ENCODE peak calls at places on chromosomes 13 and 19, in five cellular contexts. L is GM23338, J is SK-N-SH, K is PC-3, G is HCT116. M is an unnamed sample.

GRCh38 chr19:53671621-53672111 is 39.9 kb downstream of the DPRX start:
- DNase-seq in L (no peak), J (no peak), K (no peak), G (no peak), M (no peak)

GRCh38 chr13:100826441-100826840 is 151.8 kb upstream of the TMTC4 start:
- DNase-seq in L (no peak), J (no peak), K (no peak), G (no peak), M (no peak)

GRCh38 chr19:28864577-28865042 is 348.3 kb downstream of the UQCRFS1 start:
- DNase-seq in L (no peak), J (no peak), K (no peak), G (no peak), M (no peak)

GRCh38 chr19:34220472-34221063 is 33.8 kb upstream of the GARRE1 start:
- DNase-seq in L (peak), J (peak), K (peak), G (peak), M (peak)

GRCh38 chr19:30253581-30253996 is 118.6 kb upstream of the ZNF536 start:
- DNase-seq in L (no peak), J (peak), K (peak), G (no peak), M (peak)

GRCh38 chr13:44854264-44855060 is 134.8 kb downstream of the NUFIP1 start:
- DNase-seq in L (no peak), J (no peak), K (no peak), G (no peak), M (peak)

GRCh38 chr13:21673592-21674270 is 2.9 kb downstream of the FGF9 start:
- DNase-seq in L (peak), J (peak), K (peak), G (no peak), M (peak)

GRCh38 chr13:38980628-38981078 is 10.0 kb downstream of the STOML3 start:
- DNase-seq in L (no peak), J (peak), K (no peak), G (no peak), M (peak)

GRCh38 chr19:2353159-2353894 is 6.7 kb upstream of the TMPRSS9 start:
- DNase-seq in L (no peak), J (no peak), K (no peak), G (no peak), M (no peak)

GRCh38 chr19:35740108-35740422 is 2.2 kb downstream of the IGFLR1 start:
- DNase-seq in L (no peak), J (no peak), K (no peak), G (no peak), M (peak)

GRCh38 chr19:1513492-1514294 is 874 bp upstream of the ADAMTSL5 start:
- DNase-seq in L (peak), J (peak), K (peak), G (peak), M (peak)

GRCh38 chr19:14416743-14417214 is 2.4 kb downstream of the DDX39A start:
- DNase-seq in L (no peak), J (no peak), K (no peak), G (no peak), M (no peak)

GRCh38 chr13:113970810-113971470 is 2.9 kb downstream of the C13orf46 start:
- DNase-seq in L (no peak), J (no peak), K (peak), G (no peak), M (no peak)

GRCh38 chr13:94765814-94766213 is 53.5 kb upstream of the SOX21 start:
- DNase-seq in L (peak), J (no peak), K (no peak), G (no peak), M (no peak)

GRCh38 chr13:94759120-94759728 is 46.9 kb upstream of the SOX21 start:
- DNase-seq in L (no peak), J (no peak), K (peak), G (no peak), M (no peak)

GRCh38 chr13:94761407-94761806 is 49.1 kb upstream of the SOX21 start:
- DNase-seq in L (peak), J (no peak), K (no peak), G (no peak), M (peak)

DNA sequence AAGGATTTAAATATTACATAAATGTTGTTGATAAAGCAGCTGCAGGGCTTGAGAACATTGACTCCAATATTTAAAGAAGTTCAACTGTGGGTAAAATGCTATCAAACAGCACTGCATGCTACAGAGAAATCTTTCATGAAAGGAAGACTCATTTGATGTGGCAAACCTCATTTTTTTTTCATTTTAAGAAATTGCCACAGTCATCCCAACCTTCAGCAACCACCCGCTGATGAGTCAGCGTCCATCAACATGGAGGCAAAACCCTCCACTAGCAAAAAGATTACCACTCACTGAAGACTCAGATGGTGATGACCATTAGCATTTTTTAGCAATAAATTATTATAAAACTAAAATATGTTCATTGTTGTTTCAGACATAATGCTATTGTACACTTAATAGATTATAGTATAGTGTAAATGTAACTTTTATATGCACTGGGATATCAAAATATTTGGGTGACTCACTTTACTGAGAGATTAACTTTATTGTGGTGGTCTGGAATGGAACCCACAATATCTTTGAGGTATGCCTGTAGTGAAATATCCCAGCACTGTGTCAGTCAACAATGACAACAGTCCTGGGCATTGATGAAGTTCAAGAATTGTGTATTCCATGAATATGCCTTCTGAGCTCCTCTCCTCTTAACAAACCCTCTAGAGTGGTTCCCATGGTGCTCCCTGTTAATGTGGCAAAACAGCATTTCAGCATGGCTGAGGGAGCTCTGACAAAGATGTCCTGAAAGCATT is 52.4 kb upstream of the SOX21 start:
- DNase-seq in L (no peak), J (no peak), K (no peak), G (no peak), M (peak)
- TF ChIP-seq EZH2phosphoT487 in L (no peak), J (no peak), K (no peak), G (no peak), M (no peak)

DNA sequence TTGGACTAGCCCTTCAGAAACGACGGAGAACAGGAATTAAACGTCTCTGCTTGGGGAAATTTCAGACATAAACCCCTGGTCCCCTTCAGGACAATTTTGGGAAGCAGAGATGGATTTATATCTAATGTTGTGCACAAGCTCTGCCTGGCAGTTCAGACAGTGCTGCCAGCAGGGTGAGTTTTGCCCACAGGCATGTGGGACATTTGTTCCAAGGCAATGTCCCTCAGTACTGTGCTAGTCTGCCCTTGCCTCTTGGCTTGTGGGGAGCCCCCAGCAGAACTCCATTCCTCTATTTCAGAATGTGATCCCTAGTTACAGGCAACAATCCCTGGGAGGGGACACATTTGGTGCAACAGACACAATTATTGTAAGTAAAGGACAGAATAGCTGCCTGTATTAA is 76.5 kb upstream of the GPR12 start:
- DNase-seq in L (no peak), J (no peak), K (no peak), G (no peak), M (no peak)
- TF ChIP-seq EZH2phosphoT487 in L (no peak), J (no peak), K (no peak), G (no peak), M (no peak)

GRCh38 chr19:16516381-16516780 is 20.2 kb downstream of the C19orf44 start:
- DNase-seq in L (no peak), J (no peak), K (no peak), G (no peak), M (no peak)
- TF ChIP-seq EZH2phosphoT487 in L (no peak), J (no peak), K (no peak), G (no peak), M (no peak)

GRCh38 chr13:112454648-112455334 is 78.6 kb downstream of the SPACA7 start:
- DNase-seq in L (no peak), J (no peak), K (no peak), G (no peak), M (no peak)

GRCh38 chr13:112457081-112457480 is 80.9 kb downstream of the SPACA7 start:
- DNase-seq in L (no peak), J (no peak), K (no peak), G (no peak), M (no peak)

GRCh38 chr13:112456138-112457056 is 80.2 kb downstream of the SPACA7 start:
- DNase-seq in L (no peak), J (no peak), K (no peak), G (no peak), M (no peak)

GRCh38 chr13:112453874-112454647 is 77.9 kb downstream of the SPACA7 start:
- DNase-seq in L (no peak), J (no peak), K (no peak), G (no peak), M (no peak)

GRCh38 chr13:112455476-112456059 is 79.4 kb downstream of the SPACA7 start:
- DNase-seq in L (no peak), J (no peak), K (no peak), G (no peak), M (no peak)
- TF ChIP-seq EZH2phosphoT487 in L (no peak), J (no peak), K (no peak), G (no peak), M (no peak)